ENCODE peak calls at places on chromosomes 1 and 21, in seven cellular contexts. H is MV-4-11; Q is M059J; X is stimulated activated CD8-positive, alpha-beta memory T cell treated with anti-CD3 and anti-CD28 coated beads, Interleukin-4, amount 100 ng/mL, for 48 hours; Z is GM04504; O is nephron progenitor cell; L is stimulated activated CD4-positive, alpha-beta T cell treated with anti-CD3 and anti-CD28 coated beads, Interleukin-1b, Interleukin-23, amount 100 ng/mL, for 48 hours. J is an unnamed sample.

GRCh38 chr1:203379831-203380230 is 28.9 kb upstream of the FMOD start:
- DNase-seq in Z (no peak), H (no peak), Q (no peak), X (no peak), L (no peak), O (no peak), J (no peak)

GRCh38 chr1:172343246-172344099 is 77.0 kb upstream of the C1orf105 start:
- DNase-seq in Z (peak), X (no peak), L (no peak), Q (peak), H (peak), O (no peak), J (no peak)

GRCh38 chr1:9476790-9477463 is 62.3 kb upstream of the SLC25A33 start:
- DNase-seq in X (no peak), H (no peak), O (no peak), Q (peak), Z (peak), L (peak), J (no peak)

GRCh38 chr1:177053648-177054047 is 110.9 kb downstream of the ASTN1 start:
- DNase-seq in X (no peak), O (no peak), Q (no peak), L (no peak), Z (no peak), H (no peak), J (no peak)

GRCh38 chr1:234111458-234112142 is 207.1 kb downstream of the SLC35F3 start:
- DNase-seq in L (no peak), X (no peak), O (peak), Z (peak), Q (peak), H (no peak), J (no peak)

GRCh38 chr1:224732367-224733006 is 116.4 kb downstream of the CNIH3 start:
- DNase-seq in Z (no peak), L (no peak), O (no peak), X (no peak), Q (peak), H (no peak), J (no peak)

GRCh38 chr1:226764533-226764932 is 25.5 kb upstream of the ITPKB start:
- DNase-seq in Q (no peak), X (no peak), L (no peak), Z (no peak), O (no peak), H (no peak), J (no peak)

GRCh38 chr1:201049248-201049831 is 25.8 kb upstream of the KIF21B start:
- DNase-seq in Q (no peak), H (no peak), X (no peak), Z (no peak), L (no peak), O (no peak), J (no peak)

GRCh38 chr1:59593798-59594790 is 220.7 kb upstream of the HOOK1 start:
- DNase-seq in L (no peak), Q (no peak), O (no peak), Z (no peak), X (no peak), H (no peak), J (no peak)

GRCh38 chr1:55504306-55504706 is 289.1 kb upstream of the USP24 start:
- DNase-seq in O (no peak), H (no peak), Z (no peak), Q (peak), X (no peak), L (no peak), J (no peak)

GRCh38 chr1:201678264-201679101 is 139.6 kb downstream of the NAV1 start:
- DNase-seq in O (peak), Z (no peak), Q (no peak), L (no peak), X (no peak), H (no peak), J (no peak)

GRCh38 chr1:111880866-111881837 is 108.3 kb downstream of the KCND3 start:
- DNase-seq in O (no peak), H (no peak), L (no peak), X (no peak), Q (no peak), Z (no peak), J (no peak)

GRCh38 chr1:3015269-3015635 is 6.0 kb upstream of the ACTRT2 start:
- DNase-seq in H (no peak), O (no peak), Z (no peak), L (no peak), X (no peak), Q (no peak), J (no peak)

GRCh38 chr1:171221665-171222591 is 26.4 kb upstream of the FMO1 start:
- DNase-seq in X (no peak), Q (peak), H (no peak), Z (no peak), O (peak), L (no peak), J (no peak)

GRCh38 chr1:156248323-156248683 is 447 bp upstream of the PAQR6 start:
- DNase-seq in O (no peak), Q (peak), Z (no peak), L (no peak), X (no peak), H (no peak), J (no peak)

GRCh38 chr1:26541816-26542711 is 12.5 kb downstream of the RPS6KA1 start:
- DNase-seq in H (peak), L (peak), O (peak), X (peak), Q (peak), Z (no peak), J (peak)

GRCh38 chr1:40404670-40405462 is 31.3 kb downstream of the SMAP2 start:
- DNase-seq in O (peak), Q (peak), X (no peak), Z (peak), L (peak), H (peak), J (peak)

GRCh38 chr1:36081926-36082485 is 1.9 kb upstream of the TEKT2 start:
- DNase-seq in Q (no peak), L (no peak), H (no peak), O (no peak), Z (no peak), X (no peak), J (no peak)

GRCh38 chr1:78155121-78155520 is 109.4 kb downstream of the GIPC2 start:
- DNase-seq in O (no peak), Q (peak), Z (no peak), X (no peak), H (no peak), L (no peak), J (no peak)

GRCh38 chr1:175193339-175193950 is 869 bp upstream of the KIAA0040 start:
- DNase-seq in O (no peak), Z (no peak), X (no peak), Q (peak), H (no peak), L (no peak), J (peak)

GRCh38 chr1:1343811-1344421 is 5.3 kb downstream of the DVL1 start:
- DNase-seq in X (no peak), L (no peak), O (no peak), Z (no peak), Q (no peak), H (no peak), J (no peak)

GRCh38 chr21:14273736-14274538 is 58.0 kb downstream of the RBM11 start:
- DNase-seq in L (no peak), Z (no peak), Q (no peak), O (no peak), X (peak), H (no peak), J (no peak)

GRCh38 chr1:228154685-228155571 is 5.2 kb downstream of the GJC2 start:
- DNase-seq in O (no peak), X (peak), L (peak), Z (no peak), Q (no peak), H (no peak), J (peak)

GRCh38 chr1:186125035-186125434 is 250.0 kb downstream of the TPR start:
- DNase-seq in Q (no peak), O (no peak), Z (no peak), L (no peak), H (no peak), X (no peak), J (no peak)

GRCh38 chr1:14413809-14414208 is 184.7 kb upstream of the KAZN start:
- DNase-seq in Q (peak), L (no peak), Z (peak), X (no peak), O (no peak), H (no peak), J (no peak)

GRCh38 chr1:27388337-27389005 is 4.0 kb upstream of the GPR3 start:
- DNase-seq in Q (peak), Z (no peak), H (no peak), O (peak), L (peak), X (peak), J (peak)